ENCODE peak calls at places on chromosome 12, in four cellular contexts. One of them, this sample, is unnamed.

GRCh38 chr12:24111101-24111500 is 161.6 kb upstream of the SOX5 start:
- DNase-seq in astrocyte: peak; percentile 64
- DNase-seq in neural progenitor cell: no peak
- DNase-seq in K562: no peak
- DNase-seq in this sample: no peak

GRCh38 chr12:65765436-65765813 is 58.9 kb upstream of the HMGA2 start:
- DNase-seq in K562: no peak
- DNase-seq in astrocyte: peak; percentile 96
- DNase-seq in neural progenitor cell: no peak
- DNase-seq in this sample: no peak

GRCh38 chr12:63151898-63152700 is 1.1 kb upstream of the AVPR1A start:
- DNase-seq in astrocyte: peak; percentile 16
- DNase-seq in neural progenitor cell: peak; percentile 88
- DNase-seq in K562: peak; percentile 41
- DNase-seq in this sample: peak; percentile 12

GRCh38 chr12:52580496-52580895 is 6.9 kb upstream of the KRT74 start:
- DNase-seq in K562: no peak
- DNase-seq in neural progenitor cell: no peak
- DNase-seq in astrocyte: no peak
- DNase-seq in this sample: no peak

GRCh38 chr12:81181701-81182100 is 103.8 kb downstream of the ACSS3 start:
- DNase-seq in K562: no peak
- DNase-seq in astrocyte: no peak
- DNase-seq in neural progenitor cell: no peak
- DNase-seq in this sample: no peak

GRCh38 chr12:109714141-109714912 is 702 bp downstream of the FAM222A start:
- DNase-seq in astrocyte: peak; percentile 12
- DNase-seq in K562: peak; percentile 65
- DNase-seq in neural progenitor cell: peak; percentile 92
- DNase-seq in this sample: no peak

GRCh38 chr12:64890873-64891468 is 66.5 kb downstream of the TBC1D30 start:
- DNase-seq in astrocyte: peak; percentile 32
- DNase-seq in K562: peak; percentile 67
- DNase-seq in neural progenitor cell: peak; percentile 79
- DNase-seq in this sample: peak; percentile 52

GRCh38 chr12:68310370-68310769 is 21.8 kb downstream of the MDM1 start:
- DNase-seq in neural progenitor cell: no peak
- DNase-seq in K562: no peak
- DNase-seq in astrocyte: peak; percentile 83
- DNase-seq in this sample: no peak

GRCh38 chr12:64102339-64102738 is 119.8 kb downstream of the KICS2 start:
- DNase-seq in K562: no peak
- DNase-seq in neural progenitor cell: no peak
- DNase-seq in astrocyte: peak; percentile 70
- DNase-seq in this sample: no peak

GRCh38 chr12:6461401-6462233 is 8.9 kb downstream of the VAMP1 start:
- DNase-seq in K562: no peak
- DNase-seq in astrocyte: no peak
- DNase-seq in neural progenitor cell: no peak
- DNase-seq in this sample: peak; percentile 26

GRCh38 chr12:131578828-131579227 is 132.1 kb upstream of the SFSWAP start:
- DNase-seq in neural progenitor cell: no peak
- DNase-seq in astrocyte: no peak
- DNase-seq in K562: no peak
- DNase-seq in this sample: no peak

GRCh38 chr12:131944601-131945251 is 5.0 kb upstream of the EP400 start:
- DNase-seq in astrocyte: no peak
- DNase-seq in K562: no peak
- DNase-seq in neural progenitor cell: no peak
- DNase-seq in this sample: no peak

GRCh38 chr12:109727746-109728726 is 14.4 kb downstream of the FAM222A start:
- DNase-seq in neural progenitor cell: no peak
- DNase-seq in astrocyte: no peak
- DNase-seq in K562: no peak
- DNase-seq in this sample: no peak

GRCh38 chr12:1324900-1325299 is 269.5 kb downstream of the FBXL14 start:
- DNase-seq in neural progenitor cell: no peak
- DNase-seq in K562: no peak
- DNase-seq in astrocyte: no peak
- DNase-seq in this sample: no peak

GRCh38 chr12:110403975-110404675 is 617 bp upstream of the ANAPC7 start:
- DNase-seq in astrocyte: peak; percentile 27
- DNase-seq in K562: peak; percentile 93
- DNase-seq in neural progenitor cell: peak; percentile 90
- DNase-seq in this sample: no peak

GRCh38 chr12:131946757-131947156 is 3.0 kb upstream of the EP400 start:
- DNase-seq in astrocyte: no peak
- DNase-seq in neural progenitor cell: no peak
- DNase-seq in K562: no peak
- DNase-seq in this sample: no peak

GRCh38 chr12:82682851-82683261 is 3.9 kb upstream of the TMTC2 start:
- DNase-seq in astrocyte: no peak
- DNase-seq in neural progenitor cell: no peak
- DNase-seq in K562: no peak
- DNase-seq in this sample: no peak

GRCh38 chr12:111598637-111599458 is at the start of gene ATXN2:
- DNase-seq in astrocyte: no peak
- DNase-seq in K562: peak; percentile 81
- DNase-seq in neural progenitor cell: peak; percentile 88
- DNase-seq in this sample: no peak

GRCh38 chr12:130225347-130225746 is 63.1 kb downstream of the FZD10 start:
- DNase-seq in astrocyte: no peak
- DNase-seq in neural progenitor cell: no peak
- DNase-seq in K562: no peak
- DNase-seq in this sample: no peak

GRCh38 chr12:51531982-51532497 is 59.0 kb upstream of the SCN8A start:
- DNase-seq in K562: peak; percentile 75
- DNase-seq in neural progenitor cell: peak; percentile 82
- DNase-seq in astrocyte: peak; percentile 41
- DNase-seq in this sample: peak; percentile 32

GRCh38 chr12:118061876-118062791 is 1.2 kb upstream of the WSB2 start:
- DNase-seq in K562: peak; percentile 65
- DNase-seq in astrocyte: peak; percentile 54
- DNase-seq in neural progenitor cell: peak; percentile 70
- DNase-seq in this sample: no peak

GRCh38 chr12:98418357-98419075 is 96.9 kb upstream of the TMPO start:
- DNase-seq in K562: peak; percentile 60
- DNase-seq in astrocyte: peak; percentile 99
- DNase-seq in neural progenitor cell: peak; percentile 52
- DNase-seq in this sample: no peak

GRCh38 chr12:50933459-50934124 is 18.8 kb upstream of the HIGD1C start:
- DNase-seq in neural progenitor cell: no peak
- DNase-seq in astrocyte: no peak
- DNase-seq in K562: peak; percentile 72
- DNase-seq in this sample: no peak

GRCh38 chr12:75482636-75483035 is 2.1 kb downstream of the GLIPR1 start:
- DNase-seq in astrocyte: no peak
- DNase-seq in K562: no peak
- DNase-seq in neural progenitor cell: no peak
- DNase-seq in this sample: no peak

GRCh38 chr12:6285063-6285477 is 25.4 kb upstream of the PLEKHG6 start:
- DNase-seq in astrocyte: no peak
- DNase-seq in K562: peak; percentile 78
- DNase-seq in neural progenitor cell: peak; percentile 86
- DNase-seq in this sample: peak; percentile 12

GRCh38 chr12:916240-916639 is 33.3 kb downstream of the RAD52 start:
- DNase-seq in neural progenitor cell: no peak
- DNase-seq in astrocyte: no peak
- DNase-seq in K562: no peak
- DNase-seq in this sample: no peak

GRCh38 chr12:11016937-11017336 is 5.5 kb downstream of the TAS2R19 start:
- DNase-seq in astrocyte: no peak
- DNase-seq in neural progenitor cell: no peak
- DNase-seq in K562: no peak
- DNase-seq in this sample: no peak

GRCh38 chr12:49342914-49343731 is 3.6 kb upstream of the DNAJC22 start:
- DNase-seq in neural progenitor cell: no peak
- DNase-seq in astrocyte: no peak
- DNase-seq in K562: peak; percentile 62
- DNase-seq in this sample: no peak
- H3K9ac ChIP-seq in neural progenitor cell: no peak overlapping the region
- H3K9ac ChIP-seq in astrocyte: peak overlapping the region; percentile 11
- H3K9ac ChIP-seq in K562: no peak overlapping the region
- H3K9ac ChIP-seq in this sample: no peak overlapping the region

GRCh38 chr12:54025507-54026393 is 2.5 kb upstream of the HOXC6 start:
- DNase-seq in astrocyte: no peak
- DNase-seq in K562: no peak
- DNase-seq in neural progenitor cell: no peak
- DNase-seq in this sample: no peak
- TF ChIP-seq EZH2 in astrocyte: peak; percentile 28
- TF ChIP-seq EZH2 in K562: no peak
- TF ChIP-seq EZH2 in neural progenitor cell: no peak
- TF ChIP-seq EZH2 in this sample: no peak

GRCh38 chr12:123720141-123720814 is 8.1 kb downstream of the ATP6V0A2 start:
- DNase-seq in astrocyte: no peak
- DNase-seq in K562: peak; percentile 39
- DNase-seq in neural progenitor cell: no peak
- DNase-seq in this sample: no peak
- H3K9ac ChIP-seq in astrocyte: no peak overlapping the region
- H3K9ac ChIP-seq in K562: peak overlapping the region; percentile 64
- H3K9ac ChIP-seq in neural progenitor cell: no peak overlapping the region
- H3K9ac ChIP-seq in this sample: no peak overlapping the region

GRCh38 chr12:115450710-115451109 is 766.7 kb upstream of the TBX3 start:
- DNase-seq in astrocyte: no peak
- DNase-seq in neural progenitor cell: no peak
- DNase-seq in K562: no peak
- DNase-seq in this sample: no peak

GRCh38 chr12:115451785-115452736 is 768.1 kb upstream of the TBX3 start:
- DNase-seq in neural progenitor cell: peak; percentile 93
- DNase-seq in astrocyte: no peak
- DNase-seq in K562: peak; percentile 59
- DNase-seq in this sample: no peak

GRCh38 chr12:115452751-115453281 is 768.8 kb upstream of the TBX3 start:
- DNase-seq in astrocyte: no peak
- DNase-seq in neural progenitor cell: peak; percentile 34
- DNase-seq in K562: no peak
- DNase-seq in this sample: no peak

GRCh38 chr12:115450017-115450416 is 766.0 kb upstream of the TBX3 start:
- DNase-seq in neural progenitor cell: no peak
- DNase-seq in astrocyte: no peak
- DNase-seq in K562: no peak
- DNase-seq in this sample: no peak

GRCh38 chr12:115451151-115451784 is 767.3 kb upstream of the TBX3 start:
- DNase-seq in K562: no peak
- DNase-seq in astrocyte: no peak
- DNase-seq in neural progenitor cell: no peak
- DNase-seq in this sample: no peak
- TF ChIP-seq EZH2 in K562: no peak
- TF ChIP-seq EZH2 in astrocyte: no peak
- TF ChIP-seq EZH2 in neural progenitor cell: no peak
- TF ChIP-seq EZH2 in this sample: no peak